ENCODE peak calls at places on chromosome 20, in ten cellular contexts. N is ovary, L is heart left ventricle, D is A549, H is uterus, G is transverse colon, O is H1, C is testis, Q is IMR-90, M is stomach. I is an unnamed sample.

GRCh38 chr20:48787861-48788375 is 39.9 kb downstream of the PREX1 start:
- DNase-seq in N (no peak), L (no peak), D (peak), H (no peak), G (no peak), O (no peak), C (no peak), Q (peak), M (no peak), I (no peak)

GRCh38 chr20:13800728-13801134 is 15.9 kb downstream of the NDUFAF5 start:
- DNase-seq in N (peak), L (peak), D (peak), H (peak), G (peak), O (no peak), C (peak), Q (peak), M (peak), I (peak)

GRCh38 chr20:53795170-53795569 is 201.5 kb upstream of the ZNF217 start:
- DNase-seq in N (no peak), L (no peak), D (no peak), H (no peak), G (no peak), O (no peak), C (no peak), Q (peak), M (no peak), I (no peak)

GRCh38 chr20:47225458-47225857 is 131.0 kb downstream of the ZMYND8 start:
- DNase-seq in N (no peak), L (no peak), D (no peak), H (no peak), G (no peak), O (no peak), C (no peak), Q (no peak), M (no peak), I (no peak)

GRCh38 chr20:19335341-19335740 is 122.9 kb downstream of the SLC24A3 start:
- DNase-seq in N (no peak), L (no peak), D (no peak), H (no peak), G (no peak), O (no peak), C (no peak), Q (no peak), M (no peak), I (no peak)

GRCh38 chr20:22966787-22967464 is 68.2 kb upstream of the SSTR4 start:
- DNase-seq in N (no peak), L (no peak), D (no peak), H (no peak), G (no peak), O (no peak), C (no peak), Q (no peak), M (no peak), I (no peak)

GRCh38 chr20:60048634-60049578 is 90.7 kb downstream of the CDH26 start:
- DNase-seq in N (no peak), L (no peak), D (no peak), H (no peak), G (no peak), O (no peak), C (peak), Q (no peak), M (no peak), I (no peak)

GRCh38 chr20:47733892-47734291 is 51.4 kb downstream of the SULF2 start:
- DNase-seq in N (no peak), L (no peak), D (no peak), H (no peak), G (no peak), O (no peak), C (no peak), Q (no peak), M (no peak), I (no peak)

GRCh38 chr20:47360489-47361267 is 4.2 kb upstream of the ZMYND8 start:
- DNase-seq in N (peak), L (peak), D (peak), H (peak), G (peak), O (peak), C (peak), Q (peak), M (peak), I (peak)

GRCh38 chr20:37383229-37383989 is 37.5 kb downstream of the SRC start:
- DNase-seq in N (no peak), L (no peak), D (peak), H (peak), G (no peak), O (no peak), C (no peak), Q (peak), M (peak), I (no peak)

GRCh38 chr20:31550099-31550498 is 35.9 kb downstream of the HM13 start:
- DNase-seq in N (no peak), L (no peak), D (no peak), H (no peak), G (no peak), O (no peak), C (no peak), Q (no peak), M (no peak), I (no peak)

DNA sequence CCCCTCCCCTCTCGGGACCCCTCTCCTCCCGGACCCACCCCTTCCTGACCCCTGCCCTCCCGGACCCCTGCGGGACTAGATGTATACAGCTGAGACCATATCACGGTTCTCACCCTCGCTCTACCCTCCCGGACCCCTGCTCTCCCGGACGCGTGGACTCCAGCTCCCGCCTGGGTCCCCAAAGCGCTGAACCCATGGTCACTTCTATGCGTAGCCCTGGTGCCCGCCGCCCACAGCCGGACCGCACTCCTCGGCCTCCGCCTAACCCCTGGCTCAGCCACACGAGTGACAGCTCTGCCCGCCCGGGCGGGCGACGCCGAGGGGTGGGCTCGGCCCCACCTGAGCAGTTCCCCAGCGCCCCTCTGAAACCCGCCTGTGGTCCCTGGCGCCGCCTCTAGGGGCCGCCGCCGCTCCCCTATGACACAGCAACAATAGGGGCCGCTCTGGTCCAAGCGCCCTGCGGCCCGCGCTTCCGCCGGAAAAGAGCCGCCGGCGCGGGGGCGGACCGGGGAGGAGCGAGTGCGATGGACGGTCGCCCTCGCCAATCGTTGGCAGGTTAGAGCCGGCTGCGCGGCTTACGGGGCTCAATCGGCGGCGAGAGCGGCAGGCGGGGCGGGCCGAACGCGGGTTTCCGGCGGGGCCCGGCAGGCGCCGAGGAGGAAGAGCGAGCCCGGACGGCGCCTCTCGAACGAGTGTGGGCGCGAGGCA is at the start of gene ADRM1:
- DNase-seq in N (peak), L (peak), D (peak), H (peak), G (peak), O (peak), C (peak), Q (peak), M (peak), I (peak)
- TF ChIP-seq POLR2A in N (peak), L (peak), D (peak), H (peak), G (peak), O (no peak), C (no peak), Q (peak), M (no peak), I (peak)

DNA sequence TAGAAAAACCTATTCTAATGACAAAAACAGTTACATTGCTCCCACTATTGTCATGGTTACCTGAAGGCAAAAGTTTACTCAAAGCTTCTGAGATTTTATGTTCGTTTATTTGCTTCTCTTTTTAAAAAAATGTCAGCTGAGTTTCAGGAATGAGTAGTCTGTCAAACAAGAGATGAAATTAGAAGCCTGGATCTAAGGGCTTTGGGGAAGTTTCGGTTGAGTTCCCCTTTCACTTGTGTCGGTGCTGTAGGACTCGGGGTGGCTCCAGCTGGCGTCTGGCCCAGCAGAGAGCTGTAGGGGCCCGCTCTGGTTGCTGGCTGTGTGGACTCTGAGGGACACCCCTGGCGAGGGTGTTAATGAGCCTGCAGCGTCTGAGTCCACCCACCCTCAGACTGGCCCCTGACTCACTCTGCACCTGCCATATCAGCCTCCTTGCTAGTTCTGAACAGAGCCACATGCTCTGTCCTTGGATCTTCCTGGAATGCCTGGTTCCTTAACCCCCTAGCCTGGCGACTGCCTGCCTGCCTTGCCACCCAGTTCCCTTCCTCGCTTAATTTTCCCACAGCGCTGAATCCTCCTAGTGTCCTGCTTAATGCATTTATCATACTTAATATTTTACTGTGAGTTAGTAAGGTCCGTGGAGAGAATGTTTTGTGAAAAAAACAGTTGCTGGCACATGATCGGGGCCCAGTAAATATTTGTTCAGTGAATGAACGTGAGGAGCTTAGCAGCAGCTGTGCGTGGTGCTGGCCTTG is 1.4 kb downstream of the DNAJC5 start:
- DNase-seq in N (no peak), L (peak), D (no peak), H (no peak), G (peak), O (no peak), C (peak), Q (peak), M (peak), I (peak)
- TF ChIP-seq POLR2A in N (no peak), L (no peak), D (no peak), H (no peak), G (peak), O (no peak), C (no peak), Q (no peak), M (no peak), I (no peak)

GRCh38 chr20:24738981-24739633 is 210.0 kb upstream of the CST7 start:
- DNase-seq in N (no peak), L (no peak), D (no peak), H (no peak), G (no peak), O (peak), C (no peak), Q (no peak), M (no peak), I (no peak)

GRCh38 chr20:24736844-24737211 is 212.2 kb upstream of the CST7 start:
- DNase-seq in N (no peak), L (no peak), D (no peak), H (no peak), G (no peak), O (peak), C (no peak), Q (no peak), M (no peak), I (no peak)

GRCh38 chr20:24737212-24737850 is 211.7 kb upstream of the CST7 start:
- DNase-seq in N (no peak), L (no peak), D (no peak), H (no peak), G (no peak), O (peak), C (no peak), Q (no peak), M (no peak), I (no peak)

GRCh38 chr20:24739751-24740150 is 209.3 kb upstream of the CST7 start:
- DNase-seq in N (no peak), L (no peak), D (no peak), H (no peak), G (no peak), O (no peak), C (no peak), Q (no peak), M (no peak), I (no peak)

GRCh38 chr20:24738058-24738775 is 210.9 kb upstream of the CST7 start:
- DNase-seq in N (no peak), L (no peak), D (no peak), H (no peak), G (no peak), O (peak), C (no peak), Q (no peak), M (no peak), I (no peak)
- TF ChIP-seq POLR2A in N (no peak), L (no peak), D (no peak), H (no peak), G (no peak), O (no peak), C (no peak), Q (no peak), M (no peak), I (no peak)

GRCh38 chr20:50320910-50321796 is 130.5 kb downstream of the CEBPB start:
- DNase-seq in N (peak), L (peak), D (peak), H (peak), G (peak), O (peak), C (peak), Q (peak), M (peak), I (peak)
- TF ChIP-seq POLR2A in N (peak), L (no peak), D (peak), H (peak), G (peak), O (no peak), C (no peak), Q (peak), M (no peak), I (peak)

DNA sequence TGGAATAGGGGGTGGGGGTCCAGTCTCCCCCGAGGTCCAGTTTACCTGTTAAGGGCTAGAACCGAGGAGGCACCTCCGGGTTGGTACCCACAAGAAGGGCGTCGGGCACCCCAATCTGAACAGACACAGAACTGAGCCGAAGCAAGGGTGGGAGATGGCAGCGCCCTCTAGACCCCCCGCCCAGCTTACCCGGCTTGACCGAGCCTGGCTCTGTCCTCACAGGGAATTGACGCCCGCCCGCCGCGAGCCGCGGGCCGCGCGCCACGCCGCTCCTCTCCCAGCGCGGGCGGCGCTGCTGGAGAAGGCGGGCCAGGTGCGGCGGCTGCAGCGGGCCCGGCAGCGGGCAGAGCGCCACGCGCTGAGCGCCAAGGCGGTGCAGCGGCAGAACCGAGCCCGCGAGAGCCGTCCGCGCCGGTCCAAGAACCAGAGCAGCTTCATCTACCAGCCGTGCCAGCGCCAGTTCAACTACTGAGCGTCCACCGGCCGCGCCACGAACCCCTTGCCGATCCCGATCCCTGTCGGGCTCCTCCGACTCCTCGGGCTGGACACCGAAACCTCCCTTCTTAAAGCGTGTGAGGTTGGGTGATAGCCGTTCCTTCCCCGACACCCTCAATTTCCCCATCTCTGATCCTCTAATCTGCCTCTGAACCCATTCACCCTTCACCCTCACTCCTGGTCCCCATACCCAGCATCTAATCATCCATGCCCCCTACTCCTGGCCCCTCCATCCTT is 5.9 kb downstream of the TP53INP2 start:
- DNase-seq in N (peak), L (peak), D (no peak), H (no peak), G (peak), O (no peak), C (peak), Q (peak), M (peak), I (peak)
- TF ChIP-seq POLR2A in N (no peak), L (no peak), D (no peak), H (no peak), G (no peak), O (no peak), C (no peak), Q (no peak), M (no peak), I (peak)

GRCh38 chr20:52497731-52498130 is 306.2 kb upstream of the ZFP64 start:
- DNase-seq in N (no peak), L (no peak), D (no peak), H (no peak), G (no peak), O (no peak), C (no peak), Q (peak), M (no peak), I (no peak)

GRCh38 chr20:52490715-52491430 is 299.3 kb upstream of the ZFP64 start:
- DNase-seq in N (no peak), L (no peak), D (peak), H (no peak), G (no peak), O (no peak), C (no peak), Q (peak), M (no peak), I (no peak)

GRCh38 chr20:52493177-52493711 is 301.7 kb upstream of the ZFP64 start:
- DNase-seq in N (no peak), L (peak), D (no peak), H (no peak), G (no peak), O (no peak), C (no peak), Q (peak), M (no peak), I (no peak)

GRCh38 chr20:52496191-52496590 is 304.6 kb upstream of the ZFP64 start:
- DNase-seq in N (no peak), L (no peak), D (no peak), H (no peak), G (no peak), O (no peak), C (no peak), Q (no peak), M (no peak), I (no peak)

GRCh38 chr20:52494244-52494643 is 302.7 kb upstream of the ZFP64 start:
- DNase-seq in N (no peak), L (no peak), D (peak), H (no peak), G (no peak), O (no peak), C (no peak), Q (peak), M (no peak), I (no peak)
- TF ChIP-seq POLR2A in N (no peak), L (no peak), D (no peak), H (no peak), G (no peak), O (no peak), C (no peak), Q (no peak), M (no peak), I (no peak)

DNA sequence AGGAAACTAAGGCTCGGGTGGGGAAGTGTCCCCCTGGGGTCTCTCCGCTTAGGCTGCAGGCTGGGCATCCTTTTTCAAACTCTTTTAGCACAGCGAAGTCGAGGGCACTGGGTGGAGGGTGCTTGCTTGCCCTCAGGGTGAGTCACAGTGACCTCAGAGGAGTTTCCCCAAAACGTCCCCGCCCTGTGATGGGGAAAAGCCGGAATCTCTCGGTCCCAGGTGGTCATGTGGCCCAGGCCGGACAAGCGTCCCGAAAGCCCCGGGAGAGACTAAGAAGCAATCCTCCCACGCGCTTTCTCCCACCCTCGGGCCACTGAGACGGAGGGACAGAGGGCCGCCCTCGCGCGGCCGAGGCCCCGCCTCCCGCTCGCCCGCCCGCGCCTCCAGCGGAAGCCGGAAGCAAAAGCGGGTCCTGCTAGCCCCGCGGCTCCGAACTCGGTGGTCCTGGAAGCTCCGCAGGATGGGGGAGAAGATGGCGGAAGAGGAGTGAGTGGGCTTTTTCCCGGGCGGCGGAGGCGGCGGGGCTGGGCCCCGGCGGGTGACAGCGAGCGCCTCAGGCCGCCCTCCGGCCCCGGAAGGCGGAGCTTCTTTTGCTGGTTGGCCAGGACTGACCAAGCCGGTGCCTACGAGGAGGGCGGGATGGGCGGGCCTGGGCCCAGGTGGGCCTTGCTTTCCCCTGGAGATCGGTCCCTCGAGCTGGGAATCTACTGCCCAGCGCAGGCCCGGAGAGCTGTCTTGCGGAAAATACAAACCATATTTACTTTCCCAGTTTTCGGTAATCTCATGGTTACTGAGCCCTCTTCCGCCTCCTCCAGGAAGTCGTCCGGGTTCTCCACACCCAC is at the start of gene SLC9A8:
- DNase-seq in N (peak), L (peak), D (peak), H (peak), G (peak), O (peak), C (peak), Q (peak), M (peak), I (peak)
- TF ChIP-seq POLR2A in N (peak), L (no peak), D (peak), H (peak), G (peak), O (peak), C (peak), Q (peak), M (no peak), I (peak)

GRCh38 chr20:34874094-34874654 is 1.5 kb upstream of the GGT7 start:
- DNase-seq in N (peak), L (peak), D (peak), H (peak), G (peak), O (peak), C (peak), Q (peak), M (peak), I (peak)

GRCh38 chr20:34871966-34872603 is 571 bp downstream of the GGT7 start:
- DNase-seq in N (no peak), L (no peak), D (no peak), H (no peak), G (no peak), O (no peak), C (no peak), Q (no peak), M (no peak), I (no peak)

GRCh38 chr20:34873583-34874093 is 982 bp upstream of the GGT7 start:
- DNase-seq in N (no peak), L (no peak), D (no peak), H (no peak), G (no peak), O (no peak), C (no peak), Q (no peak), M (no peak), I (no peak)

GRCh38 chr20:34871320-34871926 is 1.2 kb downstream of the GGT7 start:
- DNase-seq in N (no peak), L (no peak), D (no peak), H (no peak), G (no peak), O (no peak), C (no peak), Q (no peak), M (no peak), I (no peak)

GRCh38 chr20:34872604-34873224 is at the start of gene GGT7:
- DNase-seq in N (peak), L (peak), D (peak), H (peak), G (peak), O (peak), C (peak), Q (peak), M (peak), I (peak)
- TF ChIP-seq POLR2A in N (no peak), L (no peak), D (peak), H (no peak), G (peak), O (no peak), C (no peak), Q (no peak), M (no peak), I (peak)

DNA sequence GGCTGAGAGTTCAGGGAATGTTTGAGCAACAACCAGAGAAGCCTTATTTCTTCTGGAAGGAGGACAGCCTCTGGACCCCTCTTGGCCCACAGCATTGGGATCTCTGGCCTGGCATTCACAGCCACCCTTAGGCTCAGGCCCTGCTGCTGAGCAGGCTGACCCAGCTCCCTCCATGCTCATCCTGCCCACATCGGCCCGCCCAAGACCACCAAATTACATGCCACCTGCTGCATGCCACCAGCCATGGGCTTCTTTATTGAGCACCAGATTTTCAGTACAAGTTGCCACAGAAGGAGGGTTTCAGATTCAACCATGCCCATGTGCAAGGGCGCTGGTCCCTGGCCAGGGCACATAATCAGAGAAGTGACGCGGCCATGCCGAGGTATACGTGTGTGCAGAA is 32.2 kb downstream of the ADA start:
- DNase-seq in N (no peak), L (no peak), D (no peak), H (no peak), G (no peak), O (no peak), C (no peak), Q (no peak), M (no peak), I (no peak)
- TF ChIP-seq POLR2A in N (no peak), L (no peak), D (no peak), H (no peak), G (no peak), O (no peak), C (no peak), Q (no peak), M (no peak), I (no peak)